ENCODE peak calls at places on chromosomes 5 and 9, in seven cellular contexts. One of them, this sample, is unnamed.

GRCh38 chr5:71893451-71893850 is 174.4 kb downstream of the CARTPT start:
- DNase-seq in AG10803: peak; percentile 72
- DNase-seq in uterus: no peak
- DNase-seq in lower lobe of right lung: no peak
- DNase-seq in AG04450: no peak
- DNase-seq in A549: no peak
- DNase-seq in pancreas: no peak
- DNase-seq in this sample: peak; percentile 32

GRCh38 chr5:146624179-146624578 is 108.2 kb upstream of the GPR151 start:
- DNase-seq in AG10803: no peak
- DNase-seq in uterus: no peak
- DNase-seq in lower lobe of right lung: no peak
- DNase-seq in AG04450: no peak
- DNase-seq in A549: no peak
- DNase-seq in pancreas: no peak
- DNase-seq in this sample: no peak

GRCh38 chr5:146199216-146199815 is 4.1 kb upstream of the RBM27 start:
- DNase-seq in AG10803: peak; percentile 53
- DNase-seq in uterus: no peak
- DNase-seq in lower lobe of right lung: no peak
- DNase-seq in AG04450: no peak
- DNase-seq in A549: no peak
- DNase-seq in pancreas: no peak
- DNase-seq in this sample: no peak

GRCh38 chr5:147286296-147286695 is 51.5 kb downstream of the STK32A start:
- DNase-seq in AG10803: no peak
- DNase-seq in uterus: no peak
- DNase-seq in lower lobe of right lung: no peak
- DNase-seq in AG04450: no peak
- DNase-seq in A549: no peak
- DNase-seq in pancreas: no peak
- DNase-seq in this sample: no peak

GRCh38 chr5:125372694-125373621 is 626.5 kb upstream of the ZNF608 start:
- DNase-seq in AG10803: peak; percentile 60
- DNase-seq in uterus: no peak
- DNase-seq in lower lobe of right lung: no peak
- DNase-seq in AG04450: peak; percentile 18
- DNase-seq in A549: no peak
- DNase-seq in pancreas: no peak
- DNase-seq in this sample: peak; percentile 91

GRCh38 chr9:120612218-120612617 is 32.3 kb upstream of the CDK5RAP2 start:
- DNase-seq in AG10803: no peak
- DNase-seq in uterus: no peak
- DNase-seq in lower lobe of right lung: no peak
- DNase-seq in AG04450: no peak
- DNase-seq in A549: peak; percentile 45
- DNase-seq in pancreas: no peak
- DNase-seq in this sample: no peak

GRCh38 chr5:79488775-79489174 is 25.2 kb downstream of the HOMER1 start:
- DNase-seq in AG10803: peak; percentile 80
- DNase-seq in uterus: no peak
- DNase-seq in lower lobe of right lung: no peak
- DNase-seq in AG04450: no peak
- DNase-seq in A549: no peak
- DNase-seq in pancreas: no peak
- DNase-seq in this sample: no peak

GRCh38 chr9:72351538-72352453 is 13.2 kb downstream of the ZFAND5 start:
- DNase-seq in AG10803: no peak
- DNase-seq in uterus: no peak
- DNase-seq in lower lobe of right lung: no peak
- DNase-seq in AG04450: no peak
- DNase-seq in A549: peak; percentile 83
- DNase-seq in pancreas: no peak
- DNase-seq in this sample: peak; percentile 76

GRCh38 chr9:130267930-130268329 is 2.4 kb downstream of the HMCN2 start:
- DNase-seq in AG10803: no peak
- DNase-seq in uterus: no peak
- DNase-seq in lower lobe of right lung: no peak
- DNase-seq in AG04450: no peak
- DNase-seq in A549: no peak
- DNase-seq in pancreas: no peak
- DNase-seq in this sample: no peak

GRCh38 chr9:95509851-95510529 is 6.8 kb downstream of the PTCH1 start:
- DNase-seq in AG10803: no peak
- DNase-seq in uterus: no peak
- DNase-seq in lower lobe of right lung: no peak
- DNase-seq in AG04450: no peak
- DNase-seq in A549: no peak
- DNase-seq in pancreas: peak; percentile 39
- DNase-seq in this sample: no peak

GRCh38 chr5:133865113-133865512 is 103.3 kb downstream of the C5orf15 start:
- DNase-seq in AG10803: no peak
- DNase-seq in uterus: no peak
- DNase-seq in lower lobe of right lung: no peak
- DNase-seq in AG04450: no peak
- DNase-seq in A549: no peak
- DNase-seq in pancreas: no peak
- DNase-seq in this sample: peak; percentile 26

GRCh38 chr5:142627371-142628217 is 58.3 kb downstream of the FGF1 start:
- DNase-seq in AG10803: peak; percentile 41
- DNase-seq in uterus: peak; percentile 34
- DNase-seq in lower lobe of right lung: no peak
- DNase-seq in AG04450: no peak
- DNase-seq in A549: no peak
- DNase-seq in pancreas: no peak
- DNase-seq in this sample: peak; percentile 62

GRCh38 chr9:97510797-97511761 is 9.6 kb downstream of the TMOD1 start:
- DNase-seq in AG10803: peak; percentile 28
- DNase-seq in uterus: no peak
- DNase-seq in lower lobe of right lung: no peak
- DNase-seq in AG04450: peak; percentile 53
- DNase-seq in A549: peak; percentile 51
- DNase-seq in pancreas: no peak
- DNase-seq in this sample: no peak

GRCh38 chr5:346229-346935 is 24.9 kb downstream of the AHRR start:
- DNase-seq in AG10803: no peak
- DNase-seq in uterus: no peak
- DNase-seq in lower lobe of right lung: no peak
- DNase-seq in AG04450: no peak
- DNase-seq in A549: no peak
- DNase-seq in pancreas: no peak
- DNase-seq in this sample: no peak

GRCh38 chr5:10303201-10303600 is 4.5 kb downstream of the CMBL start:
- DNase-seq in AG10803: no peak
- DNase-seq in uterus: no peak
- DNase-seq in lower lobe of right lung: no peak
- DNase-seq in AG04450: no peak
- DNase-seq in A549: no peak
- DNase-seq in pancreas: no peak
- DNase-seq in this sample: no peak

GRCh38 chr5:89595065-89595464 is 712.1 kb upstream of the MEF2C start:
- DNase-seq in AG10803: peak; percentile 38
- DNase-seq in uterus: no peak
- DNase-seq in lower lobe of right lung: no peak
- DNase-seq in AG04450: no peak
- DNase-seq in A549: no peak
- DNase-seq in pancreas: no peak
- DNase-seq in this sample: no peak

GRCh38 chr9:60546406-60546805 is 367.8 kb upstream of the SPATA31A5 start:
- DNase-seq in AG10803: no peak
- DNase-seq in uterus: no peak
- DNase-seq in lower lobe of right lung: no peak
- DNase-seq in AG04450: no peak
- DNase-seq in A549: no peak
- DNase-seq in pancreas: no peak
- DNase-seq in this sample: no peak

GRCh38 chr5:172117977-172118701 is 69.9 kb downstream of the STK10 start:
- DNase-seq in AG10803: no peak
- DNase-seq in uterus: no peak
- DNase-seq in lower lobe of right lung: no peak
- DNase-seq in AG04450: no peak
- DNase-seq in A549: no peak
- DNase-seq in pancreas: no peak
- DNase-seq in this sample: no peak

GRCh38 chr9:100577776-100578448 is at the start of gene CAVIN4:
- DNase-seq in AG10803: peak; percentile 53
- DNase-seq in uterus: no peak
- DNase-seq in lower lobe of right lung: no peak
- DNase-seq in AG04450: no peak
- DNase-seq in A549: no peak
- DNase-seq in pancreas: no peak
- DNase-seq in this sample: peak; percentile 51

GRCh38 chr9:135085830-135086546 is 1.5 kb upstream of the OLFM1 start:
- DNase-seq in AG10803: peak; percentile 53
- DNase-seq in uterus: peak; percentile 81
- DNase-seq in lower lobe of right lung: peak; percentile 90
- DNase-seq in AG04450: peak; percentile 6
- DNase-seq in A549: peak; percentile 72
- DNase-seq in pancreas: peak; percentile 89
- DNase-seq in this sample: peak; percentile 79

GRCh38 chr5:157366741-157367684 is 93.0 kb upstream of the NIPAL4 start:
- DNase-seq in AG10803: peak; percentile 79
- DNase-seq in uterus: no peak
- DNase-seq in lower lobe of right lung: no peak
- DNase-seq in AG04450: peak; percentile 54
- DNase-seq in A549: peak; percentile 74
- DNase-seq in pancreas: no peak
- DNase-seq in this sample: peak; percentile 71
- TF ChIP-seq CTCF in AG10803: peak; percentile 73
- TF ChIP-seq CTCF in uterus: peak; percentile 53
- TF ChIP-seq CTCF in lower lobe of right lung: peak; percentile 25
- TF ChIP-seq CTCF in AG04450: peak; percentile 82
- TF ChIP-seq CTCF in A549: peak; percentile 59
- TF ChIP-seq CTCF in pancreas: no peak
- TF ChIP-seq CTCF in this sample: peak; percentile 65

GRCh38 chr5:104606258-104606829 is 1043.8 kb upstream of the NUDT12 start:
- DNase-seq in AG10803: no peak
- DNase-seq in uterus: no peak
- DNase-seq in lower lobe of right lung: no peak
- DNase-seq in AG04450: no peak
- DNase-seq in A549: no peak
- DNase-seq in pancreas: no peak
- DNase-seq in this sample: no peak
- H3K4me3 ChIP-seq in AG10803: no peak overlapping the region
- H3K4me3 ChIP-seq in uterus: no peak overlapping the region
- H3K4me3 ChIP-seq in lower lobe of right lung: no peak overlapping the region
- H3K4me3 ChIP-seq in AG04450: no peak overlapping the region
- H3K4me3 ChIP-seq in A549: no peak overlapping the region
- H3K4me3 ChIP-seq in pancreas: no peak overlapping the region
- H3K4me3 ChIP-seq in this sample: no peak overlapping the region

GRCh38 chr9:549425-549997 is 292.0 kb upstream of the DMRT1 start:
- DNase-seq in AG10803: no peak
- DNase-seq in uterus: no peak
- DNase-seq in lower lobe of right lung: no peak
- DNase-seq in AG04450: no peak
- DNase-seq in A549: no peak
- DNase-seq in pancreas: no peak
- DNase-seq in this sample: no peak

GRCh38 chr9:546235-546634 is 295.3 kb upstream of the DMRT1 start:
- DNase-seq in AG10803: no peak
- DNase-seq in uterus: no peak
- DNase-seq in lower lobe of right lung: no peak
- DNase-seq in AG04450: no peak
- DNase-seq in A549: no peak
- DNase-seq in pancreas: no peak
- DNase-seq in this sample: no peak

GRCh38 chr9:545480-545879 is 296.0 kb upstream of the DMRT1 start:
- DNase-seq in AG10803: no peak
- DNase-seq in uterus: peak; percentile 73
- DNase-seq in lower lobe of right lung: no peak
- DNase-seq in AG04450: no peak
- DNase-seq in A549: no peak
- DNase-seq in pancreas: no peak
- DNase-seq in this sample: no peak

GRCh38 chr9:547309-547708 is 294.2 kb upstream of the DMRT1 start:
- DNase-seq in AG10803: no peak
- DNase-seq in uterus: no peak
- DNase-seq in lower lobe of right lung: no peak
- DNase-seq in AG04450: no peak
- DNase-seq in A549: no peak
- DNase-seq in pancreas: no peak
- DNase-seq in this sample: no peak

GRCh38 chr9:546797-547223 is 294.7 kb upstream of the DMRT1 start:
- DNase-seq in AG10803: no peak
- DNase-seq in uterus: peak; percentile 34
- DNase-seq in lower lobe of right lung: no peak
- DNase-seq in AG04450: no peak
- DNase-seq in A549: peak; percentile 16
- DNase-seq in pancreas: no peak
- DNase-seq in this sample: peak; percentile 4
- TF ChIP-seq CTCF in AG10803: peak; percentile 32
- TF ChIP-seq CTCF in uterus: peak; percentile 53
- TF ChIP-seq CTCF in lower lobe of right lung: peak; percentile 37
- TF ChIP-seq CTCF in AG04450: peak; percentile 16
- TF ChIP-seq CTCF in A549: peak; percentile 39
- TF ChIP-seq CTCF in pancreas: no peak
- TF ChIP-seq CTCF in this sample: peak; percentile 23

GRCh38 chr9:81125446-81126092 is 563.8 kb downstream of the TLE1 start:
- DNase-seq in AG10803: no peak
- DNase-seq in uterus: no peak
- DNase-seq in lower lobe of right lung: no peak
- DNase-seq in AG04450: no peak
- DNase-seq in A549: peak; percentile 51
- DNase-seq in pancreas: no peak
- DNase-seq in this sample: peak; percentile 17
- H3K4me3 ChIP-seq in AG10803: no peak overlapping the region
- H3K4me3 ChIP-seq in uterus: no peak overlapping the region
- H3K4me3 ChIP-seq in lower lobe of right lung: no peak overlapping the region
- H3K4me3 ChIP-seq in AG04450: no peak overlapping the region
- H3K4me3 ChIP-seq in A549: no peak overlapping the region
- H3K4me3 ChIP-seq in pancreas: no peak overlapping the region
- H3K4me3 ChIP-seq in this sample: no peak overlapping the region

GRCh38 chr5:112532654-112533314 is 113.7 kb upstream of the EPB41L4A start:
- DNase-seq in AG10803: no peak
- DNase-seq in uterus: no peak
- DNase-seq in lower lobe of right lung: no peak
- DNase-seq in AG04450: no peak
- DNase-seq in A549: no peak
- DNase-seq in pancreas: no peak
- DNase-seq in this sample: no peak

GRCh38 chr5:112528928-112529327 is 109.9 kb upstream of the EPB41L4A start:
- DNase-seq in AG10803: no peak
- DNase-seq in uterus: no peak
- DNase-seq in lower lobe of right lung: no peak
- DNase-seq in AG04450: no peak
- DNase-seq in A549: no peak
- DNase-seq in pancreas: no peak
- DNase-seq in this sample: no peak

GRCh38 chr5:112533315-112533867 is 114.3 kb upstream of the EPB41L4A start:
- DNase-seq in AG10803: no peak
- DNase-seq in uterus: no peak
- DNase-seq in lower lobe of right lung: no peak
- DNase-seq in AG04450: no peak
- DNase-seq in A549: peak; percentile 75
- DNase-seq in pancreas: no peak
- DNase-seq in this sample: no peak

GRCh38 chr5:112525217-112525616 is 106.1 kb upstream of the EPB41L4A start:
- DNase-seq in AG10803: no peak
- DNase-seq in uterus: no peak
- DNase-seq in lower lobe of right lung: no peak
- DNase-seq in AG04450: no peak
- DNase-seq in A549: no peak
- DNase-seq in pancreas: no peak
- DNase-seq in this sample: no peak

GRCh38 chr5:112529525-112529924 is 110.4 kb upstream of the EPB41L4A start:
- DNase-seq in AG10803: no peak
- DNase-seq in uterus: no peak
- DNase-seq in lower lobe of right lung: no peak
- DNase-seq in AG04450: no peak
- DNase-seq in A549: peak; percentile 36
- DNase-seq in pancreas: no peak
- DNase-seq in this sample: no peak
- TF ChIP-seq CTCF in AG10803: peak; percentile 25
- TF ChIP-seq CTCF in uterus: no peak
- TF ChIP-seq CTCF in lower lobe of right lung: peak; percentile 40
- TF ChIP-seq CTCF in AG04450: no peak
- TF ChIP-seq CTCF in A549: peak; percentile 15
- TF ChIP-seq CTCF in pancreas: no peak
- TF ChIP-seq CTCF in this sample: no peak

This sample was measured in foreskin fibroblast.